ENCODE peak calls at places on chromosomes 4 and X, in four cellular contexts. L, H, Y and X are unnamed samples.
A peak's percentile ranks its signal among the peaks of the same experiment; 100 is the strongest.

GRCh38 chr4:20266215-20267082 is 14.7 kb downstream of the SLIT2 start:
- DNase-seq in L (no peak), H (no peak), Y (no peak), X (no peak)

GRCh38 chrX:49177338-49177833 is 5.7 kb downstream of the PLP2 start:
- DNase-seq in L (no peak), H (peak; percentile 54), Y (no peak), X (no peak)

GRCh38 chrX:46757593-46757992 is 1.3 kb downstream of the SLC9A7 start:
- DNase-seq in L (no peak), H (no peak), Y (peak; percentile 34), X (no peak)

GRCh38 chrX:68462653-68463052 is 29.4 kb upstream of the OPHN1 start:
- DNase-seq in L (no peak), H (no peak), Y (peak; percentile 67), X (peak; percentile 16)

GRCh38 chr4:177408023-177408422 is 34.2 kb downstream of the AGA start:
- DNase-seq in L (no peak), H (no peak), Y (no peak), X (no peak)

GRCh38 chrX:153623310-153624029 is 23.5 kb upstream of the DUSP9 start:
- DNase-seq in L (no peak), H (no peak), Y (no peak), X (no peak)

GRCh38 chr4:77174426-77174825 is 17.4 kb downstream of the CCNG2 start:
- DNase-seq in L (no peak), H (no peak), Y (no peak), X (no peak)

GRCh38 chr4:129806986-129807385 is 711.0 kb downstream of the C4orf33 start:
- DNase-seq in L (no peak), H (no peak), Y (no peak), X (no peak)

GRCh38 chrX:142084611-142085010 is 120.5 kb downstream of the MAGEC2 start:
- DNase-seq in L (no peak), H (no peak), Y (no peak), X (no peak)

GRCh38 chrX:30309139-30309571 is at the start of gene NR0B1:
- DNase-seq in L (no peak), H (no peak), Y (no peak), X (no peak)

GRCh38 chrX:110317079-110317819 is 636 bp downstream of the AMMECR1 start:
- DNase-seq in L (no peak), H (no peak), Y (peak; percentile 10), X (peak; percentile 44)

GRCh38 chr4:139522457-139522856 is 33.6 kb downstream of the SETD7 start:
- DNase-seq in L (no peak), H (no peak), Y (no peak), X (no peak)

GRCh38 chr4:98514930-98515809 is 143.2 kb downstream of the TSPAN5 start:
- DNase-seq in L (no peak), H (no peak), Y (no peak), X (no peak)

GRCh38 chr4:102640669-102641068 is 120.1 kb downstream of the MANBA start:
- DNase-seq in L (no peak), H (no peak), Y (peak; percentile 57), X (no peak)

GRCh38 chr4:107818301-107818910 is 6.3 kb upstream of the SGMS2 start:
- DNase-seq in L (no peak), H (no peak), Y (no peak), X (no peak)

GRCh38 chrX:20967725-20968124 is 406.5 kb upstream of the CNKSR2 start:
- DNase-seq in L (no peak), H (no peak), Y (no peak), X (no peak)

GRCh38 chrX:437636-438390 is 51.1 kb upstream of the PPP2R3B start:
- DNase-seq in L (no peak), H (no peak), Y (no peak), X (no peak)

GRCh38 chr4:54063737-54064316 is 578 bp downstream of the CHIC2 start:
- DNase-seq in L (peak; percentile 9), H (peak; percentile 47), Y (peak; percentile 56), X (peak; percentile 38)

GRCh38 chr4:7159923-7160322 is 32.4 kb upstream of the SORCS2 start:
- DNase-seq in L (no peak), H (peak; percentile 74), Y (no peak), X (no peak)

GRCh38 chr4:47705326-47705981 is 132.4 kb downstream of the CORIN start:
- DNase-seq in L (no peak), H (no peak), Y (peak; percentile 38), X (no peak)

GRCh38 chrX:123084797-123085196 is 99.3 kb upstream of the GRIA3 start:
- DNase-seq in L (no peak), H (no peak), Y (no peak), X (no peak)

GRCh38 chr4:40255722-40256281 is 59.0 kb downstream of the RHOH start:
- DNase-seq in L (no peak), H (peak; percentile 27), Y (peak; percentile 92), X (no peak)

GRCh38 chrX:72495041-72495440 is 77.6 kb downstream of the HDAC8 start:
- DNase-seq in L (no peak), H (no peak), Y (no peak), X (no peak)

GRCh38 chrX:129755779-129756650 is 17.2 kb downstream of the XPNPEP2 start:
- DNase-seq in L (no peak), H (no peak), Y (no peak), X (peak; percentile 44)

GRCh38 chrX:10781847-10782530 is 161.6 kb upstream of the MID1 start:
- DNase-seq in L (no peak), H (no peak), Y (no peak), X (no peak)

GRCh38 chr4:38674206-38675144 is 10.5 kb downstream of the KLF3 start:
- DNase-seq in L (no peak), H (no peak), Y (no peak), X (no peak)

GRCh38 chrX:47587906-47588735 is 5.9 kb downstream of the TIMP1 start:
- DNase-seq in L (no peak), H (no peak), Y (no peak), X (no peak)

GRCh38 chrX:141220342-141221008 is 21.8 kb downstream of the SPANXC start:
- DNase-seq in L (no peak), H (no peak), Y (peak; percentile 27), X (no peak)

GRCh38 chrX:101108293-101108692 is 10.3 kb downstream of the CENPI start:
- DNase-seq in L (no peak), H (no peak), Y (no peak), X (no peak)

GRCh38 chr4:119206178-119206577 is 6.3 kb upstream of the USP53 start:
- DNase-seq in L (no peak), H (no peak), Y (no peak), X (no peak)

GRCh38 chr4:8331567-8331955 is 62.0 kb downstream of the HTRA3 start:
- DNase-seq in L (no peak), H (no peak), Y (peak; percentile 77), X (no peak)

GRCh38 chr4:15149234-15149841 is 147.1 kb downstream of the CPEB2 start:
- DNase-seq in L (no peak), H (no peak), Y (no peak), X (no peak)

GRCh38 chr4:177159600-177159999 is 150.1 kb upstream of the NEIL3 start:
- DNase-seq in L (no peak), H (no peak), Y (no peak), X (no peak)

GRCh38 chr4:140012688-140013087 is 141.3 kb downstream of the MAML3 start:
- DNase-seq in L (peak; percentile 18), H (peak; percentile 72), Y (peak; percentile 86), X (peak; percentile 60)

GRCh38 chrX:72060196-72060974 is 71.3 kb downstream of the RTL5 start:
- DNase-seq in L (no peak), H (no peak), Y (peak; percentile 78), X (no peak)

GRCh38 chr4:125952631-125953030 is 637.9 kb downstream of the FAT4 start:
- DNase-seq in L (no peak), H (no peak), Y (no peak), X (no peak)

GRCh38 chr4:40833212-40833611 is 83.5 kb downstream of the NSUN7 start:
- DNase-seq in L (no peak), H (no peak), Y (no peak), X (no peak)

GRCh38 chrX:155592331-155592730 is 20.4 kb downstream of the TMLHE start:
- DNase-seq in L (no peak), H (no peak), Y (no peak), X (no peak)

GRCh38 chr4:63348735-63349673 is 1060.2 kb downstream of the TECRL start:
- DNase-seq in L (no peak), H (no peak), Y (no peak), X (no peak)